ENCODE peak calls at places on chromosomes 6 and 20, in eight cellular contexts. D, G, U, B, W, V, Z and Y are unnamed samples.

GRCh38 chr6:16438677-16439615 is 200.6 kb downstream of the GMPR start:
- DNase-seq in D (no peak), G (peak; percentile 70), U (no peak), B (peak; percentile 27), W (no peak), V (no peak), Z (no peak), Y (no peak)

GRCh38 chr6:149963212-149963461 is 606 bp upstream of the ULBP1 start:
- DNase-seq in D (no peak), G (peak; percentile 40), U (no peak), B (no peak), W (no peak), V (no peak), Z (no peak), Y (peak; percentile 65)

GRCh38 chr6:111925296-111925695 is 52.0 kb upstream of the FYN start:
- DNase-seq in D (no peak), G (peak; percentile 82), U (peak; percentile 59), B (no peak), W (no peak), V (no peak), Z (no peak), Y (no peak)

GRCh38 chr6:162728706-162729105 is 932 bp downstream of the PACRG start:
- DNase-seq in D (no peak), G (no peak), U (no peak), B (no peak), W (no peak), V (no peak), Z (no peak), Y (no peak)

GRCh38 chr20:63315240-63315981 is 22.4 kb downstream of the COL20A1 start:
- DNase-seq in D (no peak), G (no peak), U (no peak), B (no peak), W (no peak), V (no peak), Z (no peak), Y (no peak)

GRCh38 chr6:69100772-69101171 is 465.7 kb downstream of the ADGRB3 start:
- DNase-seq in D (no peak), G (no peak), U (no peak), B (no peak), W (no peak), V (no peak), Z (no peak), Y (no peak)

GRCh38 chr6:129842881-129843409 is 18.2 kb downstream of the TMEM244 start:
- DNase-seq in D (no peak), G (no peak), U (no peak), B (no peak), W (no peak), V (no peak), Z (no peak), Y (no peak)

GRCh38 chr20:64099086-64099786 is 8.1 kb downstream of the NPBWR2 start:
- DNase-seq in D (no peak), G (no peak), U (no peak), B (no peak), W (no peak), V (no peak), Z (no peak), Y (no peak)

GRCh38 chr20:19025430-19026120 is 186.9 kb upstream of the SLC24A3 start:
- DNase-seq in D (no peak), G (no peak), U (no peak), B (no peak), W (no peak), V (no peak), Z (no peak), Y (no peak)

GRCh38 chr20:19081937-19082336 is 130.5 kb upstream of the SLC24A3 start:
- DNase-seq in D (no peak), G (no peak), U (no peak), B (no peak), W (no peak), V (no peak), Z (no peak), Y (no peak)

GRCh38 chr6:165770430-165771082 is 107.5 kb upstream of the PDE10A start:
- DNase-seq in D (no peak), G (peak; percentile 10), U (no peak), B (no peak), W (no peak), V (no peak), Z (no peak), Y (no peak)

GRCh38 chr6:11364971-11365397 is 132.5 kb upstream of the NEDD9 start:
- DNase-seq in D (no peak), G (no peak), U (peak; percentile 90), B (peak; percentile 78), W (no peak), V (no peak), Z (no peak), Y (no peak)

GRCh38 chr6:49607391-49607982 is 29.2 kb downstream of the RHAG start:
- DNase-seq in D (no peak), G (no peak), U (no peak), B (no peak), W (no peak), V (no peak), Z (no peak), Y (no peak)

GRCh38 chr6:21164768-21165326 is 428.7 kb upstream of the SOX4 start:
- DNase-seq in D (no peak), G (peak; percentile 52), U (peak; percentile 66), B (no peak), W (no peak), V (no peak), Z (no peak), Y (no peak)

GRCh38 chr6:157985378-157986155 is 3.9 kb downstream of the SYNJ2 start:
- DNase-seq in D (no peak), G (no peak), U (no peak), B (no peak), W (no peak), V (no peak), Z (peak; percentile 56), Y (no peak)

GRCh38 chr6:32096394-32097258 is 12.5 kb downstream of the TNXB start:
- DNase-seq in D (no peak), G (no peak), U (no peak), B (no peak), W (no peak), V (no peak), Z (no peak), Y (no peak)
- TF ChIP-seq CTCF in D (no peak), G (no peak), U (no peak), B (no peak), W (no peak), V (no peak), Z (no peak), Y (no peak)

DNA sequence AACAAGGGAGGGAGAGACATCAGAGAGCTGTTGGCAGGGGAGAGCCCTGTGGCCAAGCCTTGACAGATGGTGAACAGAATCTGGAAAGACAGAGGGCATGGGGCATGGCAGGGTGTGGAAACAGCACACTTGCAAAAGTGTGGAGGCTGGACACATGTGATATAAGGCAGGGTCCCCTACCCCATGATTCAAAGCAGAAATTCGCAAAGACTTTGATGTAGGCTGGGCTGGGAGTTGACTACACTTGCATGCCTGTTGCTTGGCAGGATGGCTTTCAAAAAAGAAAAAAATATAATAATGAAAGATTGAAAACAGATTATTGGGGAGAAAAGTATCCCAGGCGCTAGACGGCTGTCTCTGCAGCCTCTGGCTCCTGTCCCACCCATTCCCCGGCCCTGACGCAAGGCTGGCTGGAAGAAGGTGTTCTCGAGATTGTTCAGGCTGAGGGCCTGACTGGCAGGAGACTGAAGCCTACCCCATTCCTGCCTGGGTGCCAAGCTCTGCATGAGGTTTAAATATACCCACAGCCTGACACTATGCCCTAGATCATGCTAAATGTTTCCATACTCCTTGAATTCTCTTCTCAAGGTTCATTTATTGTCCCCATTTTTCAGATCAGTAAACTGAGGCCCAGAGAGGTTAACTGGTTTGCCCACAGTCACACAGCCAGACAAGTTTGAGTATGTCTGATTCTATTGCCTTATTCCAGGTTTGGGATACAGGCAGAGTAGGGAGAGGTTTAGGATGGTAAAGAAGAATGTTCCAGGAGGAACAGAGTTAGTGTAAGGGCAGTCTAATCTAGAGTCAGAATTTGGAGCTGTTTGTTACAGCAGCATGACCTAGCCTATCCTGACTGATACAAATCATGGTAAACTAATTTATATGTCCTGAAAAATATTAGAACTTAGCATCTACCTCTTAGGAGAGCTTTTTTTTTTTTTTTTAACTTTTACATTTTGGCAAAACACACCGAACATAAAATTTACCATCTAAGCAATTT is 23.4 kb upstream of the CCN5 start:
- DNase-seq in D (no peak), G (no peak), U (no peak), B (peak; percentile 60), W (no peak), V (no peak), Z (peak; percentile 79), Y (peak; percentile 84)
- TF ChIP-seq POLR2A in D (no peak), G (no peak), U (no peak), B (no peak), W (no peak), V (no peak), Z (no peak), Y (no peak)

DNA sequence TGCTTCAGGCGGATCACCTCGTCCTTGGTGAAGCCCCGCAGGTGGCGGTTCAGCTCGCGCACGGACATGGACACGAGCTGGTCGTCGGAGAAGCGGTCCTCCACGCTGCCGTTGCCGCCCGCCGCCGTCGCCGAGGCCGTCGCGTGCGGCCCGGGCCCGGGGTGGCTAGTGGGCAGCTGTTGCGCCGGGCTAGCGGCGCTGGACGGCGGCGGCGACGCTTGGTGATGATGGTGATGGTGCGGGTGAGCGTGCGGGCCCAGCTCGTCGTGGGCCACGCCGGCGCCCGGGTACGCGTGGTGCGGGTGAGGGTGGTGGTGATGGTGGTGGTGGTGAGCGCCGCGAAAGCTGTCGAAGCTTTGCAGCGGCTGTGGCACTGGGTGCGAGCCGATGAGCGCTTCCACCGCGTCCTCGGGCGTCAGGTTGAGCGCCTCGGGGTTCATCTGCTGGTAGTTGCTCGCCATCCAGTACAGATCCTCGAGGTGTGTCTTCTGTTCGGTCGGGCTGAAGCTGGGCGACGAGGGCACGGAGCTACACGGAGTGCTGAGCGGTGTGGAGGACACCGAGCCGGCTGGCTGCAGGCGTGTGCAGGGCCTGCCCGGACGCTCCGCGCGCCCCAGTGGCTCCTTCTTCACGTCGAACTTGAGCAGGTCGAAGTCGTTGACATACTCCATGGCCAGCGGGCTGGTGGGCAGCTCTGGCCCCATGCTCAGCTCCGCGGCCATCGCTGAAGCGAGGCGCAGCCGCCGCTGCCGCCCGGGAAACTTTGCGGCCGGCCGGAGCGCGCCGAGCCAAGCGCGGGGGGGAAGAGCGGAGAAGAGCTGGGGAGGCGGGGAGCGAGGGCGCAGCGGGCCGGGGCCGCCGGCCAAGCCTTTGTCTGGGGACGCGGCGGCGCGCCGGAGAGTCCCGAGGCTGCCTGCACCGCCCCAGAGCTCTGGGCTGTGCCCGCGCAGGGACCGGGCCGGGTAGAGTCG is 622 bp downstream of the MAFB start:
- DNase-seq in D (no peak), G (peak; percentile 1), U (no peak), B (no peak), W (no peak), V (no peak), Z (no peak), Y (no peak)
- H3K27ac ChIP-seq in D (peak overlapping the region; percentile 85), G (no peak overlapping the region), U (no peak overlapping the region), B (peak overlapping the region; percentile 93), W (peak overlapping the region; percentile 84), V (peak overlapping the region; percentile 96), Z (peak overlapping the region; percentile 92), Y (peak overlapping the region; percentile 96)

DNA sequence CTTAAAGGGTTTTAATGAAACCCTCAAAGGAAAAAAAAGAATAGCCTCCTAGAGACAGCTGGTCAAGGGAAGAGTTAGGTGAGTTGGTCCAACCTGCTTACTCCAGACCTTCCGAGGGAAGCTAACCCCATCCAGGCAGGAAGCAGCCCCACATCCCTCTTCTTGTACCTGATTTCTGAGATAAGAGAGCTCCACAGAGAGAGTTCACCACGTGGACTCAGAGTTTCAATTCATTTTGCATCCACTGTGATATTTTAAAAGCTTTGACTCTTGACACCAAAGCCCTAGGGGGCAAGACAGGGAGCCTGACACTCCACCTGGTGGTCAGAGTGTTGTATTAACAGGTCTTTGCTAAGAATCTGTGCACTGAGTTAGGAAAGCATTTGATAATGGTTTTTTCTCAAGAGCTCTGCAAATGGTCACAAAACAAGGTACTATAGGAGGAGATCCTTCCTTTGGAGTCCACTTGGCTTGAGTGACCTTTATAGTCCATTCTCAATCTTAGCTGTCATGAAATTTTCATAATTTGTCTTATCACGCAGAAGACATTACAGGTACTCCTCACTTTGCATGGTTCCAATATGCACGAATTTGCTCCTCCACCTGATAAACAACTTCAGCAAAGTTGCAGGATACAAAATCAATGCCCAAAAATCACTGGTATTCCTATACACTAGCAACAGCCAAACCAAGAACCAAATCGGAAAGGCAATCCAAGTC is 56.1 kb upstream of the RIPOR2 start:
- DNase-seq in D (peak; percentile 53), G (peak; percentile 48), U (peak; percentile 28), B (peak; percentile 53), W (no peak), V (peak; percentile 73), Z (no peak), Y (no peak)
- TF ChIP-seq CTCF in D (peak; percentile 66), G (peak; percentile 65), U (peak; percentile 55), B (peak; percentile 54), W (peak; percentile 65), V (peak; percentile 80), Z (peak; percentile 46), Y (peak; percentile 59)